ENCODE peak calls at places on chromosome 11, in five cellular contexts. M is adrenal gland, U is GM12878, B is ovary, R is lower leg skin. L is an unnamed sample.

GRCh38 chr11:125941606-125942275 is 4.1 kb upstream of the VSIG10L2 start:
- DNase-seq in U (no peak), B (peak), M (peak), R (no peak), L (peak)

GRCh38 chr11:24716403-24716802 is 219.6 kb downstream of the LUZP2 start:
- DNase-seq in U (no peak), M (no peak), R (no peak), B (no peak), L (no peak)

GRCh38 chr11:18312663-18313420 is 9.1 kb downstream of the HPS5 start:
- DNase-seq in M (no peak), B (no peak), R (no peak), U (no peak), L (no peak)

GRCh38 chr11:78926633-78927347 is 352.1 kb upstream of the NARS2 start:
- DNase-seq in R (no peak), M (no peak), U (no peak), B (no peak), L (no peak)

GRCh38 chr11:86610559-86611341 is 61.7 kb downstream of the ME3 start:
- DNase-seq in R (no peak), M (no peak), B (no peak), U (no peak), L (no peak)

GRCh38 chr11:68843703-68844312 is 2.1 kb upstream of the CPT1A start:
- DNase-seq in M (peak), U (no peak), R (no peak), B (peak), L (peak)

GRCh38 chr11:97703815-97704214 is 1314.0 kb downstream of the JRKL start:
- DNase-seq in M (no peak), R (no peak), B (no peak), U (no peak), L (no peak)

GRCh38 chr11:117221775-117222517 is 9.9 kb downstream of the PCSK7 start:
- DNase-seq in R (no peak), B (peak), U (no peak), M (peak), L (no peak)

GRCh38 chr11:62556102-62556871 is 9.7 kb upstream of the AHNAK start:
- DNase-seq in B (peak), U (peak), M (peak), R (peak), L (peak)

GRCh38 chr11:46352063-46352841 is 5.0 kb downstream of the DGKZ start:
- DNase-seq in U (no peak), B (peak), R (no peak), M (peak), L (peak)

GRCh38 chr11:63838682-63839507 is at the start of gene MARK2:
- DNase-seq in M (peak), R (peak), B (peak), U (peak), L (peak)
- TF ChIP-seq POLR2A in M (peak), R (no peak), B (peak), U (peak), L (peak)

GRCh38 chr11:43748095-43748494 is 67.6 kb downstream of the HSD17B12 start:
- DNase-seq in U (no peak), B (no peak), M (no peak), R (no peak), L (no peak)

GRCh38 chr11:43746670-43747069 is 66.1 kb downstream of the HSD17B12 start:
- DNase-seq in R (no peak), U (no peak), M (no peak), B (no peak), L (no peak)

GRCh38 chr11:43751726-43752125 is 71.2 kb downstream of the HSD17B12 start:
- DNase-seq in R (no peak), U (no peak), B (no peak), M (no peak), L (no peak)

DNA sequence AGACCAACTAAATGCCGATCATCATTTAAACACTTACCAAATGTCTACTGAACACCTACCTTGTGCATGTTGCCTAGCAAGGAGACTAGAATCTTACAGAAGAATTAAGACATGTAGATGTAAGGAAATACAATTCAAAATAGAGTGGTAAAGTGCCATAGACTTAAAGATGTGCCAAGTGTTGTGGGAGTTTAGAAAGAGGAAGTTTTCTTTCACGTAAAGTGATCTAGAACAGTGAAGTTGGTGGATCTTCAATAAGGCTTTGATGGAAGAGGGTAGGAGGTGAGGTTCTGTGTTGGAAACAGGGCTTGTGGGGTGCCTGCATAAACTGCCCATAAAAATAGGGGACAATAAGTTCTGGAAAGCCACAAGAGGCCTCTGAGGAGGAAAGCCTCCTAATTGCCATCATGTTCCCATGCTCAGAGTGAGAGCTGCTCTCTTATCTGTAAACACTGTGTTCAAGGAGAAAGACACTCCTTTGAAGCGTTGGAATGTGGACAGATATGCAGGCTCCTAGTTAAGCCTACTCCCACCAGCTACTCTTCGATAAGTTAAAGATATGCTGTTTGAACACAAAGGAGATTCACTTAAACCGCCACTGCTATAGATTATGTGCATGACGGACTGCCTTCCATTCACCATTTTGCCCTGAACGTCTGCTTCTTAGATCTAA is 66.7 kb downstream of the HSD17B12 start:
- DNase-seq in M (no peak), R (no peak), B (no peak), U (no peak), L (no peak)
- TF ChIP-seq POLR2A in M (no peak), R (no peak), B (no peak), U (no peak), L (no peak)

GRCh38 chr11:64246874-64247728 is at the start of gene PPP1R14B:
- DNase-seq in M (peak), B (peak), R (peak), U (no peak), L (no peak)
- TF ChIP-seq POLR2A in M (no peak), B (no peak), R (no peak), U (peak), L (no peak)

DNA sequence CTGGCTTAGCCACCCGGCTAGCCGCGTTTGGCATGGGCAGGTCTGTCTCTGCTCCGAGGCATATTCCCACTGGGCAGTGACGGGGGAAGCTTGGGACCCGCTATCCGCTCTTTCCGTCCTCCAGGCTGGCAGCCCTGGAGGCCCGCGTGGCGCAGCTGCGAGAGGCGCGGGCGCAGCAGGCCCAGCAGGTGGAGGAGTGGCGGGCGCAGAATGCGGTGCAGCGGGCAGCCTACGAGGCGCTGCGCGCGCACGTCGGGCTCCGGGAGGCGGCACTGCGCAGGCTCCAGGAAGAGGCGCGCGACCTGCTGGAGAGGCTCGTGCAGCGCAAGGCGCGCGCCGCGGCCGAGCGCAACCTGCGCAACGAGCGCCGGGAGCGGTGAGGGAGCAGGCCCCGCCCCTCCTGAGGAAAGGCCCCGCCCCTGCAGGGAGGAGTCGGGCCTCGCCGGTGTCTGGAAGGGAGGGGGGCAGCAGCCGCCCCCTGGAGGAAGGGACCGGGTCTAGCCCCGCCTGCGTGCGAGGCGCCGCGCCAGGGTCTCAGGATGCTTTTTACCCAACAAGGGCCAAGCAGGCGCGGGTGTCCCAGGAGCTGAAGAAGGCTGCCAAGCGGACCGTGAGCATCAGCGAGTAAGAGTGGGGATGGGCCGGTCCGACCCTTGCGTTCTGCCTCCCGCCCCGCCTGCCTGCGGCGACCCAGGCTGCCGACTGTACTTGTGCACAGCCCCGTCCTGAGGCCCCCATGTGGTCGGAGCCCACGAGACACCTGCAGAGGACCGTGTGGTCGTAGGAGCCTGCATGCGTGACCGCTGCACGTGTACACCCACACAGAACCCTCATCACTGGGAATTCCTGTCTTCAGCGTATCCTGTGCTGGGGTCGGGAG is 7.9 kb downstream of the ATG16L2 start:
- DNase-seq in M (peak), B (peak), R (peak), U (peak), L (peak)
- TF ChIP-seq POLR2A in M (peak), B (no peak), R (no peak), U (peak), L (peak)

L was measured in H54.